ENCODE peak calls at places on chromosomes 16 and 17, in four cellular contexts. Y, L, E and B are unnamed samples.

GRCh38 chr16:68246121-68246520 is 948 bp downstream of the PLA2G15 start:
- DNase-seq in E (no peak), L (no peak), Y (no peak), B (no peak)

GRCh38 chr16:70476272-70477020 is 22.1 kb downstream of the FCSK start:
- DNase-seq in L (no peak), Y (peak; percentile 87), E (peak; percentile 96), B (peak; percentile 83)

GRCh38 chr17:56786989-56787482 is 46.7 kb downstream of the C17orf67 start:
- DNase-seq in Y (peak; percentile 99), L (peak; percentile 75), E (no peak), B (peak; percentile 97)

GRCh38 chr16:25045696-25046381 is 30.7 kb upstream of the ARHGAP17 start:
- DNase-seq in Y (peak; percentile 65), L (no peak), E (no peak), B (peak; percentile 54)

GRCh38 chr17:73138541-73139138 is 26.2 kb upstream of the SSTR2 start:
- DNase-seq in E (no peak), Y (no peak), L (no peak), B (no peak)

GRCh38 chr16:15885560-15886001 is 2.8 kb downstream of the CEP20 start:
- DNase-seq in L (no peak), Y (no peak), E (no peak), B (no peak)

GRCh38 chr17:28555022-28555421 is 2.6 kb upstream of the UNC119 start:
- DNase-seq in Y (no peak), L (no peak), E (no peak), B (no peak)

GRCh38 chr17:6505425-6506142 is 50.8 kb downstream of the PITPNM3 start:
- DNase-seq in Y (no peak), E (no peak), L (no peak), B (no peak)

GRCh38 chr17:38428150-38428642 is at the start of gene ARHGAP23:
- DNase-seq in Y (peak; percentile 83), E (peak; percentile 63), L (peak; percentile 43), B (peak; percentile 70)

GRCh38 chr17:512926-513325 is 160.3 kb upstream of the RPH3AL start:
- DNase-seq in L (no peak), Y (peak; percentile 36), E (no peak), B (peak; percentile 53)

GRCh38 chr16:1674751-1675664 is 3.1 kb upstream of the JPT2 start:
- DNase-seq in L (no peak), E (no peak), Y (peak; percentile 92), B (no peak)

GRCh38 chr17:40474419-40475002 is 26.9 kb downstream of the TNS4 start:
- DNase-seq in L (no peak), Y (no peak), E (no peak), B (no peak)

GRCh38 chr17:78961571-78961970 is 18.2 kb downstream of the LGALS3BP start:
- DNase-seq in L (no peak), Y (no peak), E (no peak), B (no peak)

GRCh38 chr16:20387978-20388377 is 16.6 kb downstream of the PDILT start:
- DNase-seq in E (no peak), L (no peak), Y (no peak), B (no peak)

GRCh38 chr17:51487947-51488346 is 227.6 kb downstream of the UTP18 start:
- DNase-seq in Y (peak; percentile 23), E (no peak), L (no peak), B (peak; percentile 3)